ENCODE peak calls at places on chromosomes 13 and 19, in five cellular contexts. M, C, L, Y and H are unnamed samples.

GRCh38 chr13:41268764-41269163 is 5.4 kb upstream of the MTRF1 start:
- DNase-seq in L (no peak), M (no peak), C (no peak), Y (no peak), H (no peak)

GRCh38 chr13:107025991-107026390 is 458.1 kb upstream of the ARGLU1 start:
- DNase-seq in L (no peak), M (no peak), C (peak), Y (no peak), H (no peak)

GRCh38 chr19:19451429-19452240 is 46.2 kb downstream of the GATAD2A start:
- DNase-seq in Y (peak), L (no peak), C (no peak), M (no peak), H (no peak)

GRCh38 chr13:33590936-33591335 is 227.0 kb upstream of the RFC3 start:
- DNase-seq in Y (no peak), L (no peak), M (no peak), C (no peak), H (no peak)

GRCh38 chr13:60654405-60654804 is 257.4 kb downstream of the TDRD3 start:
- DNase-seq in M (no peak), C (peak), L (no peak), Y (no peak), H (no peak)

GRCh38 chr13:44810067-44810840 is 179.0 kb downstream of the NUFIP1 start:
- DNase-seq in C (peak), M (peak), L (no peak), Y (no peak), H (no peak)

GRCh38 chr19:18202759-18203407 is 959 bp downstream of the RAB3A start:
- DNase-seq in M (peak), C (peak), L (no peak), Y (peak), H (peak)

GRCh38 chr19:29663861-29664752 is 1.2 kb upstream of the PLEKHF1 start:
- DNase-seq in C (no peak), L (no peak), Y (no peak), M (no peak), H (no peak)

GRCh38 chr19:15841875-15842569 is 26.6 kb upstream of the OR10H1 start:
- DNase-seq in M (no peak), C (no peak), L (no peak), Y (peak), H (no peak)

GRCh38 chr19:47540748-47541147 is 25.9 kb upstream of the NAPA start:
- DNase-seq in C (no peak), L (no peak), Y (no peak), M (no peak), H (no peak)

GRCh38 chr13:44176173-44176572 is 197.5 kb upstream of the SERP2 start:
- DNase-seq in M (no peak), L (no peak), Y (no peak), C (no peak), H (no peak)

GRCh38 chr19:41521860-41522555 is 54.0 kb upstream of the CEACAM21 start:
- DNase-seq in C (no peak), L (no peak), Y (peak), M (no peak), H (peak)